ENCODE peak calls at places on chromosomes 1 and 21, in four cellular contexts. One of them, this sample, is unnamed.

GRCh38 chr1:31760422-31760900 is 3.7 kb downstream of the ADGRB2 start:
- DNase-seq in RPMI7951: peak
- DNase-seq in T-helper 9 cell: no peak
- DNase-seq in activated naive CD4-positive, alpha-beta T cell treated with anti-CD3 and anti-CD28 coated beads for 36 hours: no peak
- DNase-seq in this sample: no peak

GRCh38 chr1:228350831-228351781 is 55.5 kb downstream of the TRIM11 start:
- DNase-seq in activated naive CD4-positive, alpha-beta T cell treated with anti-CD3 and anti-CD28 coated beads for 36 hours: no peak
- DNase-seq in RPMI7951: no peak
- DNase-seq in T-helper 9 cell: no peak
- DNase-seq in this sample: no peak

GRCh38 chr1:55970711-55971110 is 608.7 kb downstream of the PLPP3 start:
- DNase-seq in RPMI7951: peak
- DNase-seq in T-helper 9 cell: no peak
- DNase-seq in activated naive CD4-positive, alpha-beta T cell treated with anti-CD3 and anti-CD28 coated beads for 36 hours: no peak
- DNase-seq in this sample: peak

GRCh38 chr21:16070207-16070651 is 340.4 kb downstream of the USP25 start:
- DNase-seq in activated naive CD4-positive, alpha-beta T cell treated with anti-CD3 and anti-CD28 coated beads for 36 hours: no peak
- DNase-seq in T-helper 9 cell: no peak
- DNase-seq in RPMI7951: no peak
- DNase-seq in this sample: no peak

GRCh38 chr1:114668784-114669561 is 876 bp downstream of the DENND2C start:
- DNase-seq in activated naive CD4-positive, alpha-beta T cell treated with anti-CD3 and anti-CD28 coated beads for 36 hours: peak
- DNase-seq in RPMI7951: peak
- DNase-seq in T-helper 9 cell: no peak
- DNase-seq in this sample: peak

GRCh38 chr1:160171352-160171751 is 19.0 kb upstream of the CASQ1 start:
- DNase-seq in RPMI7951: no peak
- DNase-seq in activated naive CD4-positive, alpha-beta T cell treated with anti-CD3 and anti-CD28 coated beads for 36 hours: no peak
- DNase-seq in T-helper 9 cell: no peak
- DNase-seq in this sample: no peak

GRCh38 chr21:46294647-46295176 is 8.6 kb downstream of the YBEY start:
- DNase-seq in T-helper 9 cell: no peak
- DNase-seq in RPMI7951: peak
- DNase-seq in activated naive CD4-positive, alpha-beta T cell treated with anti-CD3 and anti-CD28 coated beads for 36 hours: no peak
- DNase-seq in this sample: peak

GRCh38 chr1:246779561-246780175 is 55.5 kb downstream of the SCCPDH start:
- DNase-seq in activated naive CD4-positive, alpha-beta T cell treated with anti-CD3 and anti-CD28 coated beads for 36 hours: no peak
- DNase-seq in RPMI7951: no peak
- DNase-seq in T-helper 9 cell: no peak
- DNase-seq in this sample: no peak

GRCh38 chr21:24729568-24729967 is 877.7 kb downstream of the MRPL39 start:
- DNase-seq in RPMI7951: no peak
- DNase-seq in T-helper 9 cell: no peak
- DNase-seq in activated naive CD4-positive, alpha-beta T cell treated with anti-CD3 and anti-CD28 coated beads for 36 hours: no peak
- DNase-seq in this sample: no peak

GRCh38 chr1:7476402-7476801 is 294.7 kb upstream of the VAMP3 start:
- DNase-seq in activated naive CD4-positive, alpha-beta T cell treated with anti-CD3 and anti-CD28 coated beads for 36 hours: no peak
- DNase-seq in T-helper 9 cell: no peak
- DNase-seq in RPMI7951: no peak
- DNase-seq in this sample: no peak

GRCh38 chr1:196180847-196181593 is 427.2 kb downstream of the KCNT2 start:
- DNase-seq in RPMI7951: peak
- DNase-seq in activated naive CD4-positive, alpha-beta T cell treated with anti-CD3 and anti-CD28 coated beads for 36 hours: no peak
- DNase-seq in T-helper 9 cell: no peak
- DNase-seq in this sample: peak

This sample was measured in myocyte.